ENCODE peak calls at places on chromosomes 5 and 9, in seven cellular contexts. One of them, this sample, is unnamed.

GRCh38 chr5:158147227-158147626 is 288.3 kb upstream of the CLINT1 start:
- DNase-seq in aorta: no peak
- DNase-seq in cardiac muscle cell: no peak
- DNase-seq in CD8-positive, alpha-beta memory T cell: no peak
- DNase-seq in HL-60: no peak
- DNase-seq in mesendoderm: no peak
- DNase-seq in body of pancreas: no peak
- DNase-seq in this sample: no peak

GRCh38 chr9:72140582-72140981 is 8.7 kb upstream of the GDA start:
- DNase-seq in aorta: no peak
- DNase-seq in cardiac muscle cell: no peak
- DNase-seq in CD8-positive, alpha-beta memory T cell: no peak
- DNase-seq in HL-60: no peak
- DNase-seq in mesendoderm: peak; percentile 30
- DNase-seq in body of pancreas: no peak
- DNase-seq in this sample: no peak

GRCh38 chr9:70534471-70534870 is 120.0 kb upstream of the KLF9 start:
- DNase-seq in aorta: no peak
- DNase-seq in cardiac muscle cell: no peak
- DNase-seq in CD8-positive, alpha-beta memory T cell: no peak
- DNase-seq in HL-60: no peak
- DNase-seq in mesendoderm: no peak
- DNase-seq in body of pancreas: no peak
- DNase-seq in this sample: no peak

GRCh38 chr5:78597068-78597857 is 51.3 kb downstream of the LHFPL2 start:
- DNase-seq in aorta: no peak
- DNase-seq in cardiac muscle cell: no peak
- DNase-seq in CD8-positive, alpha-beta memory T cell: no peak
- DNase-seq in HL-60: no peak
- DNase-seq in mesendoderm: no peak
- DNase-seq in body of pancreas: no peak
- DNase-seq in this sample: no peak

GRCh38 chr5:153983885-153984284 is 54.8 kb downstream of the FAM114A2 start:
- DNase-seq in aorta: no peak
- DNase-seq in cardiac muscle cell: no peak
- DNase-seq in CD8-positive, alpha-beta memory T cell: no peak
- DNase-seq in HL-60: no peak
- DNase-seq in mesendoderm: no peak
- DNase-seq in body of pancreas: no peak
- DNase-seq in this sample: no peak

GRCh38 chr5:62575556-62575955 is 3.1 kb upstream of the LRRC70 start:
- DNase-seq in aorta: no peak
- DNase-seq in cardiac muscle cell: no peak
- DNase-seq in CD8-positive, alpha-beta memory T cell: no peak
- DNase-seq in HL-60: no peak
- DNase-seq in mesendoderm: no peak
- DNase-seq in body of pancreas: no peak
- DNase-seq in this sample: no peak

GRCh38 chr5:32153723-32154122 is 20.4 kb downstream of the GOLPH3 start:
- DNase-seq in aorta: no peak
- DNase-seq in cardiac muscle cell: no peak
- DNase-seq in CD8-positive, alpha-beta memory T cell: no peak
- DNase-seq in HL-60: no peak
- DNase-seq in mesendoderm: no peak
- DNase-seq in body of pancreas: peak; percentile 18
- DNase-seq in this sample: no peak

GRCh38 chr9:6440405-6440804 is 27.4 kb downstream of the UHRF2 start:
- DNase-seq in aorta: no peak
- DNase-seq in cardiac muscle cell: no peak
- DNase-seq in CD8-positive, alpha-beta memory T cell: no peak
- DNase-seq in HL-60: no peak
- DNase-seq in mesendoderm: no peak
- DNase-seq in body of pancreas: no peak
- DNase-seq in this sample: no peak

GRCh38 chr5:50667653-50668403 is 1.4 kb downstream of the PARP8 start:
- DNase-seq in aorta: peak; percentile 87
- DNase-seq in cardiac muscle cell: peak; percentile 77
- DNase-seq in CD8-positive, alpha-beta memory T cell: peak; percentile 93
- DNase-seq in HL-60: no peak
- DNase-seq in mesendoderm: peak; percentile 86
- DNase-seq in body of pancreas: peak; percentile 75
- DNase-seq in this sample: peak; percentile 79

GRCh38 chr9:708556-709432 is 132.7 kb upstream of the DMRT1 start:
- DNase-seq in aorta: no peak
- DNase-seq in cardiac muscle cell: peak; percentile 52
- DNase-seq in CD8-positive, alpha-beta memory T cell: no peak
- DNase-seq in HL-60: no peak
- DNase-seq in mesendoderm: no peak
- DNase-seq in body of pancreas: peak; percentile 44
- DNase-seq in this sample: peak; percentile 56

GRCh38 chr5:164370841-164371240 is 865.4 kb downstream of the MAT2B start:
- DNase-seq in aorta: no peak
- DNase-seq in cardiac muscle cell: no peak
- DNase-seq in CD8-positive, alpha-beta memory T cell: no peak
- DNase-seq in HL-60: no peak
- DNase-seq in mesendoderm: no peak
- DNase-seq in body of pancreas: no peak
- DNase-seq in this sample: no peak

GRCh38 chr9:2876726-2877125 is 32.8 kb upstream of the PUM3 start:
- DNase-seq in aorta: no peak
- DNase-seq in cardiac muscle cell: no peak
- DNase-seq in CD8-positive, alpha-beta memory T cell: no peak
- DNase-seq in HL-60: no peak
- DNase-seq in mesendoderm: no peak
- DNase-seq in body of pancreas: no peak
- DNase-seq in this sample: no peak

GRCh38 chr9:10366171-10366779 is 246.5 kb downstream of the PTPRD start:
- DNase-seq in aorta: no peak
- DNase-seq in cardiac muscle cell: peak; percentile 63
- DNase-seq in CD8-positive, alpha-beta memory T cell: no peak
- DNase-seq in HL-60: peak; percentile 1
- DNase-seq in mesendoderm: peak; percentile 54
- DNase-seq in body of pancreas: peak; percentile 7
- DNase-seq in this sample: no peak

GRCh38 chr9:91495450-91495849 is 71.8 kb upstream of the NFIL3 start:
- DNase-seq in aorta: no peak
- DNase-seq in cardiac muscle cell: no peak
- DNase-seq in CD8-positive, alpha-beta memory T cell: no peak
- DNase-seq in HL-60: no peak
- DNase-seq in mesendoderm: no peak
- DNase-seq in body of pancreas: no peak
- DNase-seq in this sample: no peak

GRCh38 chr9:95363051-95363841 is 45.7 kb upstream of the FANCC start:
- DNase-seq in aorta: no peak
- DNase-seq in cardiac muscle cell: no peak
- DNase-seq in CD8-positive, alpha-beta memory T cell: no peak
- DNase-seq in HL-60: no peak
- DNase-seq in mesendoderm: no peak
- DNase-seq in body of pancreas: peak; percentile 20
- DNase-seq in this sample: no peak

GRCh38 chr5:173155912-173156311 is 11.6 kb downstream of the BNIP1 start:
- DNase-seq in aorta: no peak
- DNase-seq in cardiac muscle cell: no peak
- DNase-seq in CD8-positive, alpha-beta memory T cell: no peak
- DNase-seq in HL-60: no peak
- DNase-seq in mesendoderm: no peak
- DNase-seq in body of pancreas: no peak
- DNase-seq in this sample: peak; percentile 38

GRCh38 chr9:99056876-99057664 is 47.8 kb upstream of the TGFBR1 start:
- DNase-seq in aorta: no peak
- DNase-seq in cardiac muscle cell: no peak
- DNase-seq in CD8-positive, alpha-beta memory T cell: peak; percentile 54
- DNase-seq in HL-60: no peak
- DNase-seq in mesendoderm: no peak
- DNase-seq in body of pancreas: no peak
- DNase-seq in this sample: no peak

DNA sequence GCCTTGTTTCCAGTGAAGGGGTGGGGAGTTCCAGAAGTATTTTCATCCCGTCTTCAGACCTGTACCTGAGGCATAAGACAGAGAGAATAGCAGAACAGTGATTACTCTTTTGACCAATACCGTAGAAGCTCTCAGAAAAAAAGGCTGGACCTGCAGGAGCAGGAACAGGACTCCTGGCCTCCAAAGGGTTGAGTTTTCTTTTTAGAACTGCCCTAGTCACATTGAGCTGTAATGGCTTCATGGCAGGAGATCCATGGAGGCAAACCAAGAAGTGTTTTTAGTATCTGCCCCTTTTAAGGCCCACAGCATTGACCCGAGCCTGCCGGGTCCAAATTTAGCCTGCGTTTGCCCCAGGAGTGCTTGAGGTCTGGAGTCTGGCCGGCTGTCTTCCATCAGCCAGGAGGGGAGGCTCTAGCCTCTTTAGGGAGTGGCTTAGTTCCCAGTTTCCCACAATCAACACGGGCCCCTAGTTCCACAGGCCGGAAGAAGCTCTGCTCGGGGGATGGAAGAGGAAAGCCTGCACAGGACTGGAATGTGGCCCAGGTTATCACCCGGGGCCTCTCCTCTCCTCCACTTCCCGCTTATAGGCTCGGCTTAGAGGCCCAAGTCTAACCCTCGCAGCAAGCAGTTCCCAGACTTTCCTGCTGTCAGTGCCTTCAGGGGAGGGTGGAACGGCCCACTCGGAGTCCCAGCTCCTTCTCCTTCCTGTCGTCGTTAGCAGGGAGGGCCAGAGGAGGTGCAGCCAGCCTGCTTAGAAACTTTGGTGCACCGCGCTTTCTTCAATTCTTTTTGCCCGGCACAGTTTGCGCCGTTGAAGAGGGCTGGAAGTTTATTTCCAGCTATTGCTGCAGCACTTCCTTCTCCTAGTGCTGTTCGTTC is 80.7 kb downstream of the C9orf152 start:
- DNase-seq in aorta: peak; percentile 87
- DNase-seq in cardiac muscle cell: peak; percentile 83
- DNase-seq in CD8-positive, alpha-beta memory T cell: no peak
- DNase-seq in HL-60: no peak
- DNase-seq in mesendoderm: peak; percentile 95
- DNase-seq in body of pancreas: peak; percentile 36
- DNase-seq in this sample: peak; percentile 90
- H3K4me3 ChIP-seq in aorta: peak overlapping the region; percentile 35
- H3K4me3 ChIP-seq in cardiac muscle cell: peak overlapping the region; percentile 1
- H3K4me3 ChIP-seq in CD8-positive, alpha-beta memory T cell: no peak overlapping the region
- H3K4me3 ChIP-seq in HL-60: no peak overlapping the region
- H3K4me3 ChIP-seq in mesendoderm: no peak overlapping the region
- H3K4me3 ChIP-seq in body of pancreas: no peak overlapping the region
- H3K4me3 ChIP-seq in this sample: peak overlapping the region; percentile 65

DNA sequence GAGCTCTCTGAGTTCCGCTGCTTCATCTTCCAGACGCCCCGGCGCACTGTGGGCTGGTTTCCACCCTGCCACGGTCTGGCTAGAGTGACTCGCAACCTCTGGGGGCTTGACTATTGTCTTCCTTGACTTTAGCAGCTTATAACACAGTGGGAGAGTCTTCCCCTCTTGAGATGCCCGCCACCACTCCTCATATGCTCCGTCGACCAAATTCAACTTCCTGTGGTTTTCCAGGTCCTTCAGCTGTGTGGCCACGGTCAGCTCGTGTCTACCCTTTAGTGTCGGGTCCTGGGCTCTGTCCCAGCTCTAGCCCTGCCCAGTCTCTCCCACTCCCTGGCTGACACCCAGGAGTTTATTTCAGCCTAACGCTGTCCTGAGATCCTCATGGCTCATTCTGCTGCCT is 28.2 kb upstream of the NCS1 start:
- DNase-seq in aorta: peak; percentile 69
- DNase-seq in cardiac muscle cell: no peak
- DNase-seq in CD8-positive, alpha-beta memory T cell: no peak
- DNase-seq in HL-60: no peak
- DNase-seq in mesendoderm: no peak
- DNase-seq in body of pancreas: peak; percentile 19
- DNase-seq in this sample: no peak
- H3K4me3 ChIP-seq in aorta: no peak overlapping the region
- H3K4me3 ChIP-seq in cardiac muscle cell: no peak overlapping the region
- H3K4me3 ChIP-seq in CD8-positive, alpha-beta memory T cell: no peak overlapping the region
- H3K4me3 ChIP-seq in HL-60: no peak overlapping the region
- H3K4me3 ChIP-seq in mesendoderm: no peak overlapping the region
- H3K4me3 ChIP-seq in body of pancreas: no peak overlapping the region
- H3K4me3 ChIP-seq in this sample: peak overlapping the region; percentile 44

DNA sequence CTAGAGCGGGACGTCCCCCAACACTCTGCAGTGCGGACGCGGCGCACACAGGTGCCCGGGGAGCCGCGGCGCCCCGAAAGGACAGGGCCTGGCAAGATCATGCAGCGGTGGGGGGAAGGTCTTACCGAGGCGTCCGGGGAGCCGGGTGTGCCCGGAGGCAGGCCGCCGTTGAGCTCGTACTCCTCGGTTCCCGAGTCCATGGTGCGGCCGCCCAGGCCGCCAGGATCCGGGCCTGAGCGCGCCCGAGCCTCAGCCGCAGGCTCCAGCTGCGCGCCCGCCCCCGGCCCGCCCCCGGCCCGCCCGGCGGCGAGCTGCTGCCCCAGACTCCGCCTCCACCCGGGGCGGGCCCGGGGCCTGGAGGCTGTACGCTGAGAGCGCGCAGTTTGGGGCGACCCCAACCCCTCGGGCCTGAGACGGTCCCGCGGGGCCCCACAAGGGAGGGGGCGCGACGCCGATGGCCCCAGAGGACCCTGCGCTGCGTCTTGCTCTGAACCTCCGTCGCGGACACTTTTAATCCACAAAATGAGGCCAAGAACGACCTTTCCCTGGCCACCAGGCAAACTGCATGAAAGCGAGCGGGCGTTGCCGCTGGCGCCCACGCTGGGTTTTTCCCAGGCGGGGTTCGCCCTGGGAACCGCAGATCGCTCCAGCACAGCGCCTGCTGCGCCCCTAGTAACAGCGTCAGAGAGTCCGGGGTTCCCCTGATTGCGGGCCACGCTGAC is at the start of gene NINJ1:
- DNase-seq in aorta: peak; percentile 83
- DNase-seq in cardiac muscle cell: peak; percentile 88
- DNase-seq in CD8-positive, alpha-beta memory T cell: peak; percentile 89
- DNase-seq in HL-60: no peak
- DNase-seq in mesendoderm: peak; percentile 74
- DNase-seq in body of pancreas: peak; percentile 74
- DNase-seq in this sample: no peak
- H3K4me3 ChIP-seq in aorta: peak within 1 kb of the TSS; percentile 87
- H3K4me3 ChIP-seq in cardiac muscle cell: peak within 1 kb of the TSS; percentile 56
- H3K4me3 ChIP-seq in CD8-positive, alpha-beta memory T cell: peak within 1 kb of the TSS; percentile 80
- H3K4me3 ChIP-seq in HL-60: peak within 1 kb of the TSS; percentile 78
- H3K4me3 ChIP-seq in mesendoderm: peak within 1 kb of the TSS; percentile 44
- H3K4me3 ChIP-seq in body of pancreas: peak within 1 kb of the TSS; percentile 40
- H3K4me3 ChIP-seq in this sample: peak within 1 kb of the TSS; percentile 83

GRCh38 chr9:121268598-121269029 is 652 bp downstream of the GSN start:
- DNase-seq in aorta: no peak
- DNase-seq in cardiac muscle cell: no peak
- DNase-seq in CD8-positive, alpha-beta memory T cell: no peak
- DNase-seq in HL-60: no peak
- DNase-seq in mesendoderm: peak; percentile 49
- DNase-seq in body of pancreas: peak; percentile 26
- DNase-seq in this sample: no peak

GRCh38 chr9:121272401-121272948 is 4.5 kb downstream of the GSN start:
- DNase-seq in aorta: no peak
- DNase-seq in cardiac muscle cell: no peak
- DNase-seq in CD8-positive, alpha-beta memory T cell: no peak
- DNase-seq in HL-60: no peak
- DNase-seq in mesendoderm: no peak
- DNase-seq in body of pancreas: no peak
- DNase-seq in this sample: no peak

GRCh38 chr9:121269888-121270254 is 1.9 kb downstream of the GSN start:
- DNase-seq in aorta: no peak
- DNase-seq in cardiac muscle cell: no peak
- DNase-seq in CD8-positive, alpha-beta memory T cell: no peak
- DNase-seq in HL-60: no peak
- DNase-seq in mesendoderm: no peak
- DNase-seq in body of pancreas: no peak
- DNase-seq in this sample: no peak

GRCh38 chr9:121269030-121269887 is 1.3 kb downstream of the GSN start:
- DNase-seq in aorta: peak; percentile 69
- DNase-seq in cardiac muscle cell: no peak
- DNase-seq in CD8-positive, alpha-beta memory T cell: no peak
- DNase-seq in HL-60: no peak
- DNase-seq in mesendoderm: peak; percentile 63
- DNase-seq in body of pancreas: peak; percentile 37
- DNase-seq in this sample: peak; percentile 81

GRCh38 chr9:121271368-121272351 is 3.7 kb downstream of the GSN start:
- DNase-seq in aorta: peak; percentile 84
- DNase-seq in cardiac muscle cell: no peak
- DNase-seq in CD8-positive, alpha-beta memory T cell: no peak
- DNase-seq in HL-60: peak; percentile 72
- DNase-seq in mesendoderm: no peak
- DNase-seq in body of pancreas: peak; percentile 68
- DNase-seq in this sample: peak; percentile 80
- H3K4me3 ChIP-seq in aorta: peak overlapping the region; percentile 23
- H3K4me3 ChIP-seq in cardiac muscle cell: no peak overlapping the region
- H3K4me3 ChIP-seq in CD8-positive, alpha-beta memory T cell: no peak overlapping the region
- H3K4me3 ChIP-seq in HL-60: no peak overlapping the region
- H3K4me3 ChIP-seq in mesendoderm: no peak overlapping the region
- H3K4me3 ChIP-seq in body of pancreas: no peak overlapping the region
- H3K4me3 ChIP-seq in this sample: peak overlapping the region; percentile 91

This sample was measured in coronary artery.